ENCODE peak calls at places on chromosomes 3 and 15, in six cellular contexts. K is foreskin fibroblast, D is germinal center, A is NAMALWA, L is activated T-cell treated with anti-CD3 and anti-CD28 coated beads for 1 hour, M is NCI-H1417. B is an unnamed sample.

GRCh38 chr15:66044837-66045236 is 175.5 kb downstream of the RAB11A start:
- DNase-seq in K (no peak), D (no peak), A (no peak), L (no peak), M (no peak), B (no peak)

GRCh38 chr15:53530762-53531161 is 228.7 kb downstream of the WDR72 start:
- DNase-seq in K (no peak), D (no peak), A (no peak), L (no peak), M (no peak), B (no peak)

GRCh38 chr3:33895658-33896057 is 97.2 kb downstream of the PDCD6IP start:
- DNase-seq in K (no peak), D (no peak), A (no peak), L (no peak), M (no peak), B (no peak)

GRCh38 chr15:73818308-73818985 is 54.9 kb upstream of the TBC1D21 start:
- DNase-seq in K (no peak), D (no peak), A (no peak), L (no peak), M (no peak), B (no peak)

GRCh38 chr15:81752974-81753373 is 292.8 kb downstream of the MEX3B start:
- DNase-seq in K (no peak), D (no peak), A (no peak), L (no peak), M (no peak), B (no peak)

GRCh38 chr15:70761931-70762468 is 1.4 kb downstream of the UACA start:
- DNase-seq in K (no peak), D (no peak), A (no peak), L (no peak), M (no peak), B (no peak)

GRCh38 chr3:109927726-109928125 is 590.4 kb upstream of the DPPA4 start:
- DNase-seq in K (no peak), D (no peak), A (no peak), L (no peak), M (no peak), B (no peak)

GRCh38 chr3:135784557-135784956 is 181.0 kb upstream of the PPP2R3A start:
- DNase-seq in K (no peak), D (peak), A (peak), L (no peak), M (no peak), B (peak)

GRCh38 chr3:168096210-168096795 is 579 bp upstream of the GOLIM4 start:
- DNase-seq in K (peak), D (peak), A (peak), L (no peak), M (peak), B (peak)

GRCh38 chr3:46848271-46849097 is 14.8 kb downstream of the MYL3 start:
- DNase-seq in K (no peak), D (peak), A (peak), L (no peak), M (no peak), B (no peak)

GRCh38 chr15:64774556-64775523 is 549 bp downstream of the RBPMS2 start:
- DNase-seq in K (no peak), D (no peak), A (no peak), L (no peak), M (peak), B (peak)

GRCh38 chr3:38655708-38656300 is 6.3 kb upstream of the SCN5A start:
- DNase-seq in K (no peak), D (no peak), A (peak), L (no peak), M (peak), B (peak)

GRCh38 chr15:98272586-98272985 is 312.1 kb downstream of the ARRDC4 start:
- DNase-seq in K (no peak), D (no peak), A (no peak), L (no peak), M (no peak), B (no peak)

GRCh38 chr3:131550562-131551188 is 47.9 kb upstream of the MRPL3 start:
- DNase-seq in K (no peak), D (no peak), A (no peak), L (no peak), M (no peak), B (no peak)

GRCh38 chr3:36695769-36696137 is 68.6 kb downstream of the DCLK3 start:
- DNase-seq in K (no peak), D (no peak), A (no peak), L (no peak), M (no peak), B (no peak)

GRCh38 chr15:95174880-95175279 is 943.5 kb downstream of the MCTP2 start:
- DNase-seq in K (peak), D (no peak), A (no peak), L (no peak), M (no peak), B (no peak)

GRCh38 chr3:330494-331115 is 134.0 kb downstream of the CHL1 start:
- DNase-seq in K (no peak), D (no peak), A (no peak), L (no peak), M (no peak), B (no peak)

GRCh38 chr3:120227710-120228347 is 57.2 kb downstream of the GPR156 start:
- DNase-seq in K (no peak), D (no peak), A (no peak), L (no peak), M (no peak), B (no peak)

GRCh38 chr3:106582151-106582550 is 713.3 kb upstream of the CBLB start:
- DNase-seq in K (no peak), D (no peak), A (no peak), L (no peak), M (no peak), B (no peak)

GRCh38 chr3:42673082-42673481 is 12.3 kb upstream of the KLHL40 start:
- DNase-seq in K (no peak), D (no peak), A (no peak), L (no peak), M (no peak), B (no peak)

GRCh38 chr3:58323795-58324674 is 8.7 kb upstream of the PXK start:
- DNase-seq in K (no peak), D (no peak), A (no peak), L (no peak), M (no peak), B (no peak)

GRCh38 chr3:12440927-12441326 is 43.4 kb upstream of the TSEN2 start:
- DNase-seq in K (peak), D (no peak), A (no peak), L (no peak), M (no peak), B (no peak)

GRCh38 chr15:67914537-67915373 is 74.9 kb upstream of the RNU6-1 start:
- DNase-seq in K (no peak), D (no peak), A (no peak), L (no peak), M (peak), B (no peak)

GRCh38 chr3:143433787-143434378 is 314.3 kb downstream of the CHST2 start:
- DNase-seq in K (no peak), D (no peak), A (peak), L (no peak), M (no peak), B (peak)

GRCh38 chr15:71080705-71081104 is 34.6 kb upstream of the THSD4 start:
- DNase-seq in K (peak), D (no peak), A (no peak), L (no peak), M (no peak), B (no peak)

GRCh38 chr15:97875513-97876285 is 84.8 kb upstream of the ARRDC4 start:
- DNase-seq in K (no peak), D (no peak), A (no peak), L (no peak), M (peak), B (no peak)

GRCh38 chr3:14849831-14850230 is 31.1 kb downstream of the FGD5 start:
- DNase-seq in K (no peak), D (no peak), A (no peak), L (no peak), M (no peak), B (no peak)

GRCh38 chr3:152610621-152611020 is 224.3 kb upstream of the P2RY1 start:
- DNase-seq in K (no peak), D (no peak), A (no peak), L (no peak), M (peak), B (no peak)

GRCh38 chr15:95990833-95991232 is 339.7 kb upstream of the NR2F2 start:
- DNase-seq in K (no peak), D (no peak), A (no peak), L (no peak), M (no peak), B (no peak)

GRCh38 chr3:190941694-190942280 is 79.3 kb upstream of the GMNC start:
- DNase-seq in K (no peak), D (no peak), A (no peak), L (no peak), M (peak), B (no peak)

GRCh38 chr3:53570709-53571108 is 76.3 kb downstream of the CACNA1D start:
- DNase-seq in K (peak), D (no peak), A (no peak), L (no peak), M (no peak), B (no peak)

GRCh38 chr3:12127366-12127765 is 31.3 kb downstream of the TIMP4 start:
- DNase-seq in K (no peak), D (no peak), A (no peak), L (no peak), M (no peak), B (no peak)

GRCh38 chr15:70516408-70517193 is 246.8 kb downstream of the UACA start:
- DNase-seq in K (no peak), D (no peak), A (no peak), L (no peak), M (no peak), B (no peak)

GRCh38 chr3:72892081-72892763 is 4.4 kb downstream of the GXYLT2 start:
- DNase-seq in K (peak), D (no peak), A (no peak), L (no peak), M (peak), B (no peak)

GRCh38 chr15:43859546-43859945 is 32.7 kb downstream of the WDR76 start:
- DNase-seq in K (no peak), D (no peak), A (no peak), L (no peak), M (no peak), B (no peak)

GRCh38 chr15:67101981-67102929 is 36.9 kb downstream of the SMAD3 start:
- DNase-seq in K (peak), D (no peak), A (no peak), L (peak), M (no peak), B (peak)

GRCh38 chr15:67033521-67033920 is 31.9 kb upstream of the SMAD3 start:
- DNase-seq in K (no peak), D (no peak), A (no peak), L (peak), M (no peak), B (no peak)